ENCODE peak calls at places on chromosomes 2 and 18, in ten cellular contexts. K, O, T, L, C, I, Q, E, U and N are unnamed samples.

GRCh38 chr2:189276277-189276676 is 96.7 kb upstream of the COL5A2 start:
- DNase-seq in O (no peak), Q (peak; percentile 68), L (no peak), E (no peak), T (no peak), K (no peak), I (no peak), C (no peak), U (peak; percentile 94), N (no peak)

GRCh38 chr2:11077411-11077810 is 77.9 kb upstream of the SLC66A3 start:
- DNase-seq in T (no peak), O (no peak), K (no peak), E (no peak), Q (no peak), U (no peak), C (no peak), I (no peak), L (no peak), N (no peak)

GRCh38 chr2:188292446-188293239 is 969 bp downstream of the GULP1 start:
- DNase-seq in L (no peak), K (peak; percentile 88), Q (peak; percentile 66), T (peak; percentile 65), I (peak; percentile 62), C (no peak), E (no peak), U (peak; percentile 87), O (peak; percentile 71), N (peak; percentile 55)

GRCh38 chr2:44934962-44935853 is 6.3 kb upstream of the SIX3 start:
- DNase-seq in L (no peak), K (no peak), Q (no peak), E (no peak), U (no peak), I (no peak), O (no peak), C (no peak), T (no peak), N (peak; percentile 20)

GRCh38 chr2:102453497-102453896 is 19.5 kb upstream of the SLC9A4 start:
- DNase-seq in U (no peak), L (no peak), Q (no peak), O (no peak), C (no peak), I (no peak), E (no peak), T (no peak), K (no peak), N (no peak)

GRCh38 chr2:28956415-28956826 is 24.7 kb upstream of the TOGARAM2 start:
- DNase-seq in L (no peak), E (no peak), Q (peak; percentile 53), T (no peak), O (peak; percentile 49), U (peak; percentile 44), C (peak; percentile 22), K (no peak), I (peak; percentile 63), N (no peak)

GRCh38 chr2:127175821-127176354 is 44.2 kb downstream of the CYP27C1 start:
- DNase-seq in Q (no peak), L (no peak), K (peak; percentile 63), E (no peak), I (peak; percentile 13), C (no peak), U (peak; percentile 33), T (no peak), O (peak; percentile 57), N (no peak)

GRCh38 chr18:48842259-48843061 is 108.3 kb downstream of the SMAD7 start:
- DNase-seq in O (no peak), T (no peak), I (no peak), L (no peak), K (no peak), C (peak; percentile 42), Q (peak; percentile 66), E (no peak), U (no peak), N (no peak)

GRCh38 chr2:173513117-173513516 is 158.4 kb downstream of the CDCA7 start:
- DNase-seq in Q (no peak), T (no peak), O (no peak), E (no peak), I (no peak), L (no peak), K (no peak), U (no peak), C (no peak), N (no peak)

GRCh38 chr2:96874099-96874831 is 4.4 kb upstream of the SEMA4C start:
- DNase-seq in I (no peak), L (no peak), O (no peak), T (no peak), C (no peak), K (no peak), Q (no peak), U (no peak), E (no peak), N (no peak)

GRCh38 chr2:6249557-6249956 is 557.4 kb downstream of the SOX11 start:
- DNase-seq in K (no peak), U (no peak), L (no peak), Q (no peak), I (no peak), C (no peak), E (no peak), T (no peak), O (no peak), N (no peak)

GRCh38 chr18:10095356-10095755 is 181.5 kb downstream of the VAPA start:
- DNase-seq in U (no peak), E (no peak), K (no peak), Q (no peak), C (no peak), T (no peak), I (no peak), O (no peak), L (no peak), N (no peak)

GRCh38 chr18:23812566-23813440 is 123.5 kb downstream of the LAMA3 start:
- DNase-seq in U (peak; percentile 59), I (peak; percentile 53), K (no peak), L (no peak), C (no peak), O (no peak), E (no peak), T (no peak), Q (no peak), N (no peak)

GRCh38 chr2:20111311-20112131 is 60.1 kb upstream of the LAPTM4A start:
- DNase-seq in I (no peak), U (no peak), Q (no peak), O (no peak), E (no peak), L (no peak), K (no peak), T (no peak), C (no peak), N (no peak)

GRCh38 chr2:207830778-207831549 is 61.3 kb upstream of the FZD5 start:
- DNase-seq in K (no peak), O (no peak), T (no peak), C (no peak), Q (no peak), I (no peak), L (no peak), E (no peak), U (no peak), N (no peak)

GRCh38 chr2:50786345-50786744 is 245.6 kb downstream of the NRXN1 start:
- DNase-seq in I (no peak), O (no peak), C (no peak), E (no peak), U (no peak), L (no peak), K (no peak), Q (no peak), T (no peak), N (no peak)